ENCODE peak calls at places on chromosome 11, in ten cellular contexts. G is right cardiac atrium; P is tibial nerve; L is spleen; M is suprapubic skin; H is Peyer's patch; T is OCI-LY7; F is uterus; N is CD4-positive, CD25-positive, alpha-beta regulatory T cell; B is ovary. W is an unnamed sample.

GRCh38 chr11:74681686-74682651 is 49.3 kb downstream of the CHRDL2 start:
- DNase-seq in P (no peak), G (no peak), N (no peak), F (peak; percentile 75), B (peak; percentile 12), M (peak; percentile 62), L (peak; percentile 71), T (no peak), H (peak; percentile 30), W (no peak)

GRCh38 chr11:105489431-105489830 is 120.4 kb upstream of the GRIA4 start:
- DNase-seq in N (no peak), G (peak; percentile 16), F (no peak), P (no peak), H (no peak), B (no peak), T (no peak), L (no peak), M (no peak), W (no peak)

GRCh38 chr11:2205214-2205770 is 33.7 kb upstream of the TH start:
- DNase-seq in N (no peak), M (peak; percentile 67), G (no peak), T (no peak), P (no peak), L (no peak), F (peak; percentile 1), B (no peak), H (no peak), W (no peak)

GRCh38 chr11:125344846-125345705 is 151.0 kb downstream of the FEZ1 start:
- DNase-seq in F (peak; percentile 29), H (no peak), B (no peak), P (no peak), M (no peak), L (peak; percentile 54), G (no peak), N (no peak), T (no peak), W (no peak)

GRCh38 chr11:40291304-40292100 is 1168.0 kb downstream of the LRRC4C start:
- DNase-seq in T (no peak), F (no peak), L (no peak), M (no peak), N (no peak), H (no peak), P (no peak), B (no peak), G (no peak), W (no peak)

GRCh38 chr11:95698939-95699562 is 90.5 kb downstream of the FAM76B start:
- DNase-seq in H (no peak), T (no peak), G (no peak), B (no peak), L (no peak), N (no peak), P (no peak), M (no peak), F (no peak), W (no peak)

GRCh38 chr11:10263929-10264328 is 30.1 kb downstream of the SBF2 start:
- DNase-seq in N (no peak), T (no peak), G (no peak), M (no peak), F (no peak), H (no peak), B (no peak), P (no peak), L (no peak), W (no peak)

GRCh38 chr11:65788801-65789200 is 1.9 kb downstream of the OVOL1 start:
- DNase-seq in M (no peak), T (no peak), N (no peak), B (no peak), F (no peak), L (no peak), H (no peak), G (no peak), P (no peak), W (no peak)

GRCh38 chr11:65403607-65404121 is 17.2 kb downstream of the FRMD8 start:
- DNase-seq in B (no peak), P (no peak), F (no peak), L (no peak), T (peak; percentile 94), N (no peak), M (no peak), H (peak; percentile 79), G (no peak), W (no peak)

GRCh38 chr11:110856993-110857812 is 145.0 kb upstream of the ARHGAP20 start:
- DNase-seq in B (no peak), T (no peak), L (no peak), M (no peak), G (no peak), P (no peak), N (no peak), H (no peak), F (no peak), W (no peak)

GRCh38 chr11:110858556-110858921 is 146.3 kb upstream of the ARHGAP20 start:
- DNase-seq in H (peak; percentile 48), M (peak; percentile 86), F (peak; percentile 76), T (no peak), N (no peak), L (no peak), G (peak; percentile 29), P (peak; percentile 74), B (no peak), W (no peak)

GRCh38 chr11:110859240-110859835 is 147.1 kb upstream of the ARHGAP20 start:
- DNase-seq in M (no peak), B (no peak), H (no peak), P (no peak), T (no peak), N (no peak), G (no peak), L (no peak), F (no peak), W (no peak)

GRCh38 chr11:110856340-110856739 is 144.1 kb upstream of the ARHGAP20 start:
- DNase-seq in G (no peak), P (no peak), T (no peak), B (no peak), N (no peak), M (no peak), F (no peak), H (no peak), L (no peak), W (no peak)

GRCh38 chr11:110857885-110858555 is 145.8 kb upstream of the ARHGAP20 start:
- DNase-seq in L (no peak), H (peak; percentile 60), M (no peak), P (no peak), F (peak; percentile 15), B (no peak), N (no peak), T (no peak), G (no peak), W (no peak)
- H3K27ac ChIP-seq in L (no peak overlapping the region), H (peak overlapping the region; percentile 67), M (peak overlapping the region; percentile 63), P (no peak overlapping the region), F (no peak overlapping the region), B (no peak overlapping the region), N (no peak overlapping the region), T (no peak overlapping the region), G (no peak overlapping the region), W (no peak overlapping the region)

GRCh38 chr11:128469220-128469619 is 118.1 kb downstream of the ETS1 start:
- DNase-seq in T (peak; percentile 97), F (no peak), B (no peak), N (no peak), P (no peak), G (no peak), M (no peak), L (peak; percentile 87), H (peak; percentile 83), W (no peak)

GRCh38 chr11:128467041-128467440 is 120.3 kb downstream of the ETS1 start:
- DNase-seq in H (no peak), F (no peak), G (no peak), B (no peak), L (no peak), M (no peak), P (no peak), T (no peak), N (no peak), W (no peak)

GRCh38 chr11:128467610-128468041 is 119.7 kb downstream of the ETS1 start:
- DNase-seq in P (peak; percentile 46), M (no peak), F (peak; percentile 58), L (no peak), T (no peak), N (peak; percentile 55), H (peak; percentile 72), B (no peak), G (peak; percentile 50), W (peak; percentile 25)

GRCh38 chr11:128470081-128470480 is 117.3 kb downstream of the ETS1 start:
- DNase-seq in M (no peak), P (no peak), H (no peak), B (no peak), L (no peak), T (peak; percentile 44), N (peak; percentile 62), F (no peak), G (no peak), W (no peak)

GRCh38 chr11:128468106-128468505 is 119.3 kb downstream of the ETS1 start:
- DNase-seq in H (no peak), M (no peak), N (no peak), P (no peak), T (no peak), G (no peak), F (no peak), L (no peak), B (no peak), W (no peak)
- H3K4me1 ChIP-seq in H (no peaks in the 10 kb centered on the region), M (peaks cover 32% of the 10 kb centered on the region), N (peaks cover 100% of the 10 kb centered on the region), P (peaks cover 51% of the 10 kb centered on the region), T (peaks cover 100% of the 10 kb centered on the region), G (peaks cover 35% of the 10 kb centered on the region), F (no peaks in the 10 kb centered on the region), L (peaks cover 91% of the 10 kb centered on the region), B (peaks cover 14% of the 10 kb centered on the region), W (peaks cover 99% of the 10 kb centered on the region)

GRCh38 chr11:67408437-67409200 is 4.7 kb downstream of the TBC1D10C start:
- DNase-seq in N (no peak), B (no peak), P (no peak), T (no peak), F (no peak), H (peak; percentile 48), G (no peak), M (no peak), L (peak; percentile 79), W (no peak)

GRCh38 chr11:67406969-67407699 is 3.3 kb downstream of the TBC1D10C start:
- DNase-seq in P (no peak), G (no peak), F (no peak), B (no peak), N (no peak), H (peak; percentile 64), T (peak; percentile 68), M (no peak), L (peak; percentile 83), W (no peak)

GRCh38 chr11:67409261-67409666 is 5.4 kb downstream of the TBC1D10C start:
- DNase-seq in P (no peak), N (peak; percentile 57), L (peak; percentile 95), G (no peak), M (no peak), B (no peak), T (peak; percentile 95), H (peak; percentile 94), F (no peak), W (peak; percentile 84)

GRCh38 chr11:67406420-67406968 is 2.6 kb downstream of the TBC1D10C start:
- DNase-seq in G (no peak), T (no peak), P (no peak), F (no peak), M (no peak), H (peak; percentile 45), B (no peak), L (no peak), N (no peak), W (no peak)

GRCh38 chr11:67407700-67408163 is 3.8 kb downstream of the TBC1D10C start:
- DNase-seq in P (no peak), G (no peak), T (no peak), N (no peak), H (peak; percentile 45), L (no peak), M (no peak), F (no peak), B (no peak), W (no peak)
- H3K27ac ChIP-seq in P (peak overlapping the region; percentile 60), G (no peak overlapping the region), T (peak overlapping the region; percentile 97), N (peak overlapping the region; percentile 87), H (peak overlapping the region; percentile 68), L (peak overlapping the region; percentile 72), M (no peak overlapping the region), F (no peak overlapping the region), B (no peak overlapping the region), W (peak overlapping the region; percentile 57)

GRCh38 chr11:11966826-11967668 is 41.4 kb downstream of the DKK3 start:
- DNase-seq in G (peak; percentile 82), H (peak; percentile 84), F (peak; percentile 52), T (peak; percentile 64), N (peak; percentile 28), B (peak; percentile 53), M (no peak), P (peak; percentile 61), L (peak; percentile 86), W (peak; percentile 51)
- H3K4me1 ChIP-seq in G (peaks cover 18% of the 10 kb centered on the region), H (no peaks in the 10 kb centered on the region), F (no peaks in the 10 kb centered on the region), T (no peaks in the 10 kb centered on the region), N (no peaks in the 10 kb centered on the region), B (peaks cover 2% of the 10 kb centered on the region), M (peaks cover 38% of the 10 kb centered on the region), P (peaks cover 26% of the 10 kb centered on the region), L (no peaks in the 10 kb centered on the region), W (no peaks in the 10 kb centered on the region)